ENCODE peak calls at places on chromosomes 11 and 22, in eight cellular contexts. One of them, this sample, is unnamed.

GRCh38 chr11:15830730-15831443 is 525.5 kb downstream of the SOX6 start:
- DNase-seq in heart right ventricle: no peak
- DNase-seq in A673: no peak
- DNase-seq in type B pancreatic cell: no peak
- DNase-seq in H9: no peak
- DNase-seq in fibroblast of lung: no peak
- DNase-seq in sigmoid colon: no peak
- DNase-seq in IMR-90: no peak
- DNase-seq in this sample: no peak

GRCh38 chr11:3134651-3135490 is 30.2 kb downstream of the OSBPL5 start:
- DNase-seq in heart right ventricle: no peak
- DNase-seq in A673: no peak
- DNase-seq in type B pancreatic cell: no peak
- DNase-seq in H9: no peak
- DNase-seq in fibroblast of lung: no peak
- DNase-seq in sigmoid colon: peak
- DNase-seq in IMR-90: no peak
- DNase-seq in this sample: no peak

GRCh38 chr11:8408151-8408930 is 144.7 kb upstream of the LMO1 start:
- DNase-seq in heart right ventricle: no peak
- DNase-seq in A673: peak
- DNase-seq in type B pancreatic cell: no peak
- DNase-seq in H9: no peak
- DNase-seq in fibroblast of lung: no peak
- DNase-seq in sigmoid colon: no peak
- DNase-seq in IMR-90: no peak
- DNase-seq in this sample: no peak

GRCh38 chr11:65558002-65558784 is at the start of gene LTBP3:
- DNase-seq in heart right ventricle: peak
- DNase-seq in A673: peak
- DNase-seq in type B pancreatic cell: no peak
- DNase-seq in H9: peak
- DNase-seq in fibroblast of lung: peak
- DNase-seq in sigmoid colon: peak
- DNase-seq in IMR-90: peak
- DNase-seq in this sample: peak

GRCh38 chr11:45847908-45848316 is 637 bp downstream of the CRY2 start:
- DNase-seq in heart right ventricle: peak
- DNase-seq in A673: peak
- DNase-seq in type B pancreatic cell: no peak
- DNase-seq in H9: peak
- DNase-seq in fibroblast of lung: peak
- DNase-seq in sigmoid colon: peak
- DNase-seq in IMR-90: peak
- DNase-seq in this sample: no peak

GRCh38 chr11:64745219-64745522 is 1.2 kb upstream of the RASGRP2 start:
- DNase-seq in heart right ventricle: peak
- DNase-seq in A673: no peak
- DNase-seq in type B pancreatic cell: no peak
- DNase-seq in H9: no peak
- DNase-seq in fibroblast of lung: no peak
- DNase-seq in sigmoid colon: peak
- DNase-seq in IMR-90: no peak
- DNase-seq in this sample: peak

GRCh38 chr11:121839821-121840220 is 276.2 kb downstream of the BLID start:
- DNase-seq in heart right ventricle: no peak
- DNase-seq in A673: peak
- DNase-seq in type B pancreatic cell: no peak
- DNase-seq in H9: no peak
- DNase-seq in fibroblast of lung: no peak
- DNase-seq in sigmoid colon: no peak
- DNase-seq in IMR-90: peak
- DNase-seq in this sample: no peak

GRCh38 chr11:66784575-66784974 is 55.6 kb upstream of the SPTBN2 start:
- DNase-seq in heart right ventricle: no peak
- DNase-seq in A673: no peak
- DNase-seq in type B pancreatic cell: no peak
- DNase-seq in H9: no peak
- DNase-seq in fibroblast of lung: peak
- DNase-seq in sigmoid colon: no peak
- DNase-seq in IMR-90: peak
- DNase-seq in this sample: no peak

GRCh38 chr11:133905677-133906156 is 51.1 kb downstream of the IGSF9B start:
- DNase-seq in heart right ventricle: no peak
- DNase-seq in A673: no peak
- DNase-seq in type B pancreatic cell: no peak
- DNase-seq in H9: no peak
- DNase-seq in fibroblast of lung: no peak
- DNase-seq in sigmoid colon: peak
- DNase-seq in IMR-90: no peak
- DNase-seq in this sample: no peak

DNA sequence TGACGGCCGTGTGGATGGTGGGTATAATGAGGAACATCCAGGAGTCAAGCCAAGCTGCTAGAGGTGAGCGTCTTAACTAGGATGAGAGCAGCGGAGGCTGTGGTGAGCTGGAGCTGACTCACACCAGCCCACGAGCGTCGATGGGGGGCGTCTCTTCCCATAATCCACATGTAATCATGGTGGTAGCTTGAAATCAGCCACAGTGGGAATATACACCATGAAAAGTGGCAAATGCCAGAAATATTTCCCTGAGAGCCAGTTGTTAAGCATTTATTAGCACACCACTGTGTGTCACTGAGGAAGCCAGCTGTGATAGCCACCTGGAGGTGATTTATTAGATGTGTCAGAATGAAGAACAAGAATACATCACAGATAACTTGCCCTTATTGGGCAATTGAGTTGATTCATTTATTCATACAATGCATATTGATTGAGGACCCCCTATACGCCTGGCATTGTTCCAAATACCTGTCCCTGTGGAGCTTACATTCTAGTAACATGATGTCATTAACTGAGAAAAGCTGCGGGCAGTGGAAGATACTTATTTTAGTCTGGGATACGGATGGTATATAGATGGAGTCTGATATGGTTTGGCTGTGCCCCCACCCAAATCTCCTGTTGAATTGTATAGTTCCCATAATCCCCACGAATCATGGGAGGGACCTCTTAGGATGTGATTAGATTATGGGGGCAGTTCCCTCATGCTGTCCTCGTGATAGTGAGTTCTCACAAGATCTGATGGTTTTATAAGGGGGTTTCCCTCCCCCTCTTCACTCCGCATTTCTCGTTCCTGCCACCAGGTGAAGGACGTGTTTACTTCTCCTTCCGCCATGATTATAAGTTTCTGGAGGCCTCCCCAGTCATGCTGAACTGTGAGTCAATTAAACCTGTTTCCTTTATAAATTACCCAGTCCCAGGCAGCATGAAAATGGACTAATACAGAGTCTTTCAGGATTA is 473.4 kb downstream of the METTL15 start:
- DNase-seq in heart right ventricle: no peak
- DNase-seq in A673: peak
- DNase-seq in type B pancreatic cell: no peak
- DNase-seq in H9: no peak
- DNase-seq in fibroblast of lung: no peak
- DNase-seq in sigmoid colon: no peak
- DNase-seq in IMR-90: peak
- DNase-seq in this sample: no peak
- TF ChIP-seq CTCF in heart right ventricle: no peak
- TF ChIP-seq CTCF in A673: peak
- TF ChIP-seq CTCF in type B pancreatic cell: peak
- TF ChIP-seq CTCF in H9: peak
- TF ChIP-seq CTCF in fibroblast of lung: no peak
- TF ChIP-seq CTCF in sigmoid colon: no peak
- TF ChIP-seq CTCF in IMR-90: no peak
- TF ChIP-seq CTCF in this sample: no peak

DNA sequence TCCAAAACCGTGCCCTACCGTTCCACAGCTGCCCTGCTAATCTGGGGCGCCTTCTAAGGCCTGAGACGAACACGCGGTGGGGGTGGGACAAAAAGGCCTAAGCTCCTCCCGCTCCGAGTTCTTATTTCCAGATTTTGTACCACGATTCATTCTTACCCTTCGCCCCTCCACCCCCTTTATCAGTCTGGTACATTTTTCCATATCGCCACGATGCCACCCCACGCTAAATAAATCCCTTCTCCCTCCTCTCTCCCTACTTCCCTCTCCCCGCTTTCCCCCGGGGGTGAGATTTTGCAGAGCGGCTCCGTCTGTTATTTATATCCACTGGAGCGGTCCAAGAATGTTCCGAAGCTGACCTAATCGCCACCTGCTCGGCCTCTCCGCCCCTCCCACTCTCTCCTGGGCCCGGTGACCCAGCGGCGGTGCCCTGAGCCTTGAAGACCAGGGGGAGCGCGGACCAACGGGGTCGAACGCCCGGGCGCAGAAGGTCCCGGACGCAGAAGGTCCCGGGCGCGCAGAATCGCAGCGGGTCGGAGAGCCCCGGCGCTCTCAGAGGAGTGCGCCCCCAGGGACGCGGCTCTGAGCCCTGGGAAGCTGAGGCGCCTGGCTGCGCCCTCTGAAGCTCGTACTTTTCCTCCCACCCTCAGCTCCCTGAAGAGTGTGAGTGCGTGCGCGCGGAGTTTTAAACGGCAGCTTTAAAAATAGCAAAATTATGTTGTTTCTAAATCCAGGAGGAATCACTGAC is 875 bp upstream of the PACSIN3 start:
- DNase-seq in heart right ventricle: peak
- DNase-seq in A673: peak
- DNase-seq in type B pancreatic cell: no peak
- DNase-seq in H9: peak
- DNase-seq in fibroblast of lung: peak
- DNase-seq in sigmoid colon: peak
- DNase-seq in IMR-90: peak
- DNase-seq in this sample: peak
- TF ChIP-seq CTCF in heart right ventricle: peak
- TF ChIP-seq CTCF in A673: peak
- TF ChIP-seq CTCF in type B pancreatic cell: no peak
- TF ChIP-seq CTCF in H9: peak
- TF ChIP-seq CTCF in fibroblast of lung: no peak
- TF ChIP-seq CTCF in sigmoid colon: no peak
- TF ChIP-seq CTCF in IMR-90: no peak
- TF ChIP-seq CTCF in this sample: no peak

GRCh38 chr11:86592659-86593451 is 79.6 kb downstream of the ME3 start:
- DNase-seq in heart right ventricle: peak
- DNase-seq in A673: peak
- DNase-seq in type B pancreatic cell: no peak
- DNase-seq in H9: no peak
- DNase-seq in fibroblast of lung: peak
- DNase-seq in sigmoid colon: peak
- DNase-seq in IMR-90: peak
- DNase-seq in this sample: peak

GRCh38 chr11:86594746-86595145 is 77.7 kb downstream of the ME3 start:
- DNase-seq in heart right ventricle: no peak
- DNase-seq in A673: no peak
- DNase-seq in type B pancreatic cell: no peak
- DNase-seq in H9: peak
- DNase-seq in fibroblast of lung: no peak
- DNase-seq in sigmoid colon: no peak
- DNase-seq in IMR-90: peak
- DNase-seq in this sample: no peak

GRCh38 chr11:86596861-86597632 is 75.4 kb downstream of the ME3 start:
- DNase-seq in heart right ventricle: peak
- DNase-seq in A673: no peak
- DNase-seq in type B pancreatic cell: no peak
- DNase-seq in H9: no peak
- DNase-seq in fibroblast of lung: no peak
- DNase-seq in sigmoid colon: no peak
- DNase-seq in IMR-90: peak
- DNase-seq in this sample: no peak

GRCh38 chr11:86593833-86594232 is 78.6 kb downstream of the ME3 start:
- DNase-seq in heart right ventricle: no peak
- DNase-seq in A673: no peak
- DNase-seq in type B pancreatic cell: no peak
- DNase-seq in H9: no peak
- DNase-seq in fibroblast of lung: no peak
- DNase-seq in sigmoid colon: no peak
- DNase-seq in IMR-90: no peak
- DNase-seq in this sample: no peak

GRCh38 chr11:86595401-86595800 is 77.0 kb downstream of the ME3 start:
- DNase-seq in heart right ventricle: no peak
- DNase-seq in A673: no peak
- DNase-seq in type B pancreatic cell: no peak
- DNase-seq in H9: no peak
- DNase-seq in fibroblast of lung: no peak
- DNase-seq in sigmoid colon: no peak
- DNase-seq in IMR-90: no peak
- DNase-seq in this sample: no peak
- TF ChIP-seq CTCF in heart right ventricle: no peak
- TF ChIP-seq CTCF in A673: no peak
- TF ChIP-seq CTCF in type B pancreatic cell: no peak
- TF ChIP-seq CTCF in H9: no peak
- TF ChIP-seq CTCF in fibroblast of lung: no peak
- TF ChIP-seq CTCF in sigmoid colon: no peak
- TF ChIP-seq CTCF in IMR-90: no peak
- TF ChIP-seq CTCF in this sample: no peak

GRCh38 chr22:39316440-39317083 is 2.9 kb downstream of the RPL3 start:
- DNase-seq in heart right ventricle: peak
- DNase-seq in A673: peak
- DNase-seq in type B pancreatic cell: no peak
- DNase-seq in H9: peak
- DNase-seq in fibroblast of lung: peak
- DNase-seq in sigmoid colon: peak
- DNase-seq in IMR-90: peak
- DNase-seq in this sample: peak

GRCh38 chr22:39317084-39317755 is 2.2 kb downstream of the RPL3 start:
- DNase-seq in heart right ventricle: no peak
- DNase-seq in A673: no peak
- DNase-seq in type B pancreatic cell: no peak
- DNase-seq in H9: peak
- DNase-seq in fibroblast of lung: peak
- DNase-seq in sigmoid colon: no peak
- DNase-seq in IMR-90: no peak
- DNase-seq in this sample: no peak

GRCh38 chr22:39318507-39319283 is 728 bp downstream of the RPL3 start:
- DNase-seq in heart right ventricle: no peak
- DNase-seq in A673: no peak
- DNase-seq in type B pancreatic cell: no peak
- DNase-seq in H9: no peak
- DNase-seq in fibroblast of lung: peak
- DNase-seq in sigmoid colon: no peak
- DNase-seq in IMR-90: no peak
- DNase-seq in this sample: no peak

GRCh38 chr22:39317756-39318506 is 1.5 kb downstream of the RPL3 start:
- DNase-seq in heart right ventricle: no peak
- DNase-seq in A673: no peak
- DNase-seq in type B pancreatic cell: no peak
- DNase-seq in H9: no peak
- DNase-seq in fibroblast of lung: peak
- DNase-seq in sigmoid colon: no peak
- DNase-seq in IMR-90: peak
- DNase-seq in this sample: no peak

GRCh38 chr22:39319284-39320170 is at the start of gene RPL3:
- DNase-seq in heart right ventricle: peak
- DNase-seq in A673: peak
- DNase-seq in type B pancreatic cell: peak
- DNase-seq in H9: peak
- DNase-seq in fibroblast of lung: peak
- DNase-seq in sigmoid colon: peak
- DNase-seq in IMR-90: peak
- DNase-seq in this sample: peak
- TF ChIP-seq CTCF in heart right ventricle: peak
- TF ChIP-seq CTCF in A673: peak
- TF ChIP-seq CTCF in type B pancreatic cell: no peak
- TF ChIP-seq CTCF in H9: no peak
- TF ChIP-seq CTCF in fibroblast of lung: no peak
- TF ChIP-seq CTCF in sigmoid colon: peak
- TF ChIP-seq CTCF in IMR-90: no peak
- TF ChIP-seq CTCF in this sample: no peak

GRCh38 chr22:21020802-21021429 is 6.0 kb downstream of the P2RX6 start:
- DNase-seq in heart right ventricle: no peak
- DNase-seq in A673: no peak
- DNase-seq in type B pancreatic cell: no peak
- DNase-seq in H9: peak
- DNase-seq in fibroblast of lung: no peak
- DNase-seq in sigmoid colon: no peak
- DNase-seq in IMR-90: no peak
- DNase-seq in this sample: no peak
- TF ChIP-seq CTCF in heart right ventricle: peak
- TF ChIP-seq CTCF in A673: peak
- TF ChIP-seq CTCF in type B pancreatic cell: peak
- TF ChIP-seq CTCF in H9: peak
- TF ChIP-seq CTCF in fibroblast of lung: peak
- TF ChIP-seq CTCF in sigmoid colon: no peak
- TF ChIP-seq CTCF in IMR-90: peak
- TF ChIP-seq CTCF in this sample: no peak